ENCODE peak calls at places on chromosomes 16 and 17, in seven cellular contexts. R is HT1080, S is stromal cell of bone marrow, M is NCI-H524 treated with DMSO at 0.1 percent for 48 hours, Z is neural crest cell, O is sciatic nerve, L is naive B cell. E is an unnamed sample.

GRCh38 chr17:69466905-69467630 is 52.6 kb downstream of the MAP2K6 start:
- DNase-seq in S (no peak), O (no peak), L (no peak), M (peak; percentile 74), R (peak; percentile 76), Z (no peak), E (no peak)

GRCh38 chr17:48576479-48577309 is 1.5 kb downstream of the HOXB4 start:
- DNase-seq in O (no peak), Z (no peak), L (no peak), R (no peak), M (no peak), S (no peak), E (no peak)

GRCh38 chr16:88973007-88973410 is 4.0 kb downstream of the CBFA2T3 start:
- DNase-seq in L (no peak), Z (peak; percentile 27), S (no peak), R (no peak), O (no peak), M (no peak), E (no peak)

GRCh38 chr17:80002242-80002641 is 33.4 kb downstream of the TBC1D16 start:
- DNase-seq in O (no peak), M (no peak), L (no peak), Z (no peak), S (no peak), R (no peak), E (no peak)

GRCh38 chr16:30535777-30536190 is 1.1 kb upstream of the ZNF747 start:
- DNase-seq in S (peak; percentile 63), M (no peak), O (peak; percentile 82), Z (peak; percentile 36), L (peak; percentile 37), R (peak; percentile 22), E (no peak)

GRCh38 chr16:67294171-67294757 is 14.9 kb downstream of the PLEKHG4 start:
- DNase-seq in Z (no peak), S (no peak), R (no peak), M (no peak), O (no peak), L (no peak), E (no peak)

GRCh38 chr17:880074-880870 is 98.1 kb downstream of the MRM3 start:
- DNase-seq in L (no peak), O (no peak), R (no peak), S (no peak), M (no peak), Z (no peak), E (no peak)

GRCh38 chr17:17523001-17523713 is 27.0 kb upstream of the RASD1 start:
- DNase-seq in M (peak; percentile 89), O (no peak), L (no peak), Z (no peak), S (no peak), R (no peak), E (no peak)

GRCh38 chr17:56680676-56681075 is 87.2 kb downstream of the NOG start:
- DNase-seq in L (no peak), Z (no peak), O (no peak), M (no peak), S (no peak), R (no peak), E (no peak)